ENCODE peak calls at places on chromosomes 1 and 21, in four cellular contexts. S is brain microvascular endothelial cell; Z is CD8-positive, alpha-beta T cell; C is LNCaP clone FGC. P is an unnamed sample.

GRCh38 chr21:42623684-42624083 is 29.7 kb upstream of the PDE9A start:
- DNase-seq in C (no peak), S (no peak), Z (no peak), P (no peak)

GRCh38 chr1:54949971-54950360 is 30.5 kb upstream of the TMEM61 start:
- DNase-seq in Z (no peak), S (no peak), C (no peak), P (no peak)

GRCh38 chr1:63914706-63915105 is 140.9 kb downstream of the ROR1 start:
- DNase-seq in Z (no peak), C (no peak), S (no peak), P (no peak)

GRCh38 chr1:84370831-84371394 is 27.4 kb upstream of the DNASE2B start:
- DNase-seq in C (no peak), S (peak; percentile 84), Z (no peak), P (peak; percentile 75)

GRCh38 chr21:38787461-38788274 is 18.1 kb upstream of the ETS2 start:
- DNase-seq in Z (no peak), C (peak; percentile 80), S (peak; percentile 51), P (peak; percentile 60)

GRCh38 chr1:117826551-117827078 is 102.8 kb downstream of the GDAP2 start:
- DNase-seq in S (peak; percentile 84), Z (no peak), C (no peak), P (peak; percentile 76)

GRCh38 chr1:230108580-230108979 is 41.5 kb downstream of the GALNT2 start:
- DNase-seq in C (no peak), S (no peak), Z (no peak), P (no peak)

GRCh38 chr1:20361805-20362381 is 71.2 kb downstream of the VWA5B1 start:
- DNase-seq in S (peak; percentile 37), C (peak; percentile 7), Z (no peak), P (no peak)

GRCh38 chr21:44969965-44970755 is 30.3 kb downstream of the SLX9 start:
- DNase-seq in C (no peak), Z (peak; percentile 58), S (peak; percentile 67), P (no peak)

GRCh38 chr21:39763282-39763970 is 18.4 kb downstream of the IGSF5 start:
- DNase-seq in C (no peak), S (no peak), Z (no peak), P (no peak)

GRCh38 chr1:203189951-203190352 is 3.4 kb upstream of the CHI3L1 start:
- DNase-seq in C (no peak), S (no peak), Z (no peak), P (no peak)

GRCh38 chr1:54464031-54464476 is 57.9 kb upstream of the SSBP3 start:
- DNase-seq in Z (no peak), S (no peak), C (no peak), P (no peak)

GRCh38 chr1:7335224-7335879 is 435.7 kb upstream of the VAMP3 start:
- DNase-seq in S (no peak), Z (no peak), C (no peak), P (no peak)

GRCh38 chr1:233079586-233079985 is 129.2 kb downstream of the NTPCR start:
- DNase-seq in C (no peak), S (no peak), Z (no peak), P (no peak)

GRCh38 chr1:110606784-110607662 is 865 bp upstream of the KCNA2 start:
- DNase-seq in Z (peak; percentile 56), C (no peak), S (no peak), P (no peak)

GRCh38 chr1:5722635-5723157 is 269.5 kb downstream of the NPHP4 start:
- DNase-seq in C (no peak), Z (no peak), S (no peak), P (no peak)

GRCh38 chr21:26966978-26967913 is at the start of gene ADAMTS5:
- DNase-seq in S (peak; percentile 58), C (no peak), Z (no peak), P (peak; percentile 43)

GRCh38 chr1:198761859-198762616 is 123.2 kb downstream of the PTPRC start:
- DNase-seq in Z (no peak), C (no peak), S (no peak), P (no peak)

GRCh38 chr1:198763298-198763714 is 124.5 kb downstream of the PTPRC start:
- DNase-seq in C (no peak), S (no peak), Z (no peak), P (no peak)

DNA sequence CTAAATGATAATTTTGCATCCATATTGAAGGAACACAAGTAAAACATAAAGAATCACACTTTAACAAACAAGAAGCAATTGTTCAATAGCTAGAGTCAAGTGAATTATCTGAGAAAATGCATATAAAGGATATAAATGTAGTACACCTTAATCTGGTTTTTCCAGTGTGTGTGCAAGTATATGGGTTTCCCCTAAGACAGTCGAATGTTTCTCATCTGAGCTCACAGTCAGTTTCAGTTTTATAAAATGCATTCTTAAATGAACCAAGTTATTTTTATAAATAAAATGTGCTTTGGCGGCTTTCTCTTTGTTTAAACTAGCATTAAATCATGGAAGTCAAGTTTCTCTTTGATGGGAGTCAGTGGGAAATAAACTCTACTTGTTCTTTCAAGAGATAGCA is 125.9 kb downstream of the PTPRC start:
- DNase-seq in Z (no peak), S (no peak), C (no peak), P (no peak)
- H3K4me3 ChIP-seq in Z (no peak overlapping the region), S (no peak overlapping the region), C (no peak overlapping the region), P (no peak overlapping the region)

GRCh38 chr1:91751281-91751680 is 134.7 kb downstream of the TGFBR3 start:
- DNase-seq in Z (no peak), C (peak; percentile 60), S (no peak), P (peak; percentile 51)

GRCh38 chr1:91752324-91752723 is 133.6 kb downstream of the TGFBR3 start:
- DNase-seq in Z (no peak), S (no peak), C (no peak), P (no peak)

GRCh38 chr1:91749690-91750335 is 136.1 kb downstream of the TGFBR3 start:
- DNase-seq in C (no peak), Z (no peak), S (no peak), P (no peak)

GRCh38 chr1:91747666-91748065 is 138.3 kb downstream of the TGFBR3 start:
- DNase-seq in C (no peak), S (no peak), Z (no peak), P (no peak)

GRCh38 chr1:91750398-91750996 is 135.5 kb downstream of the TGFBR3 start:
- DNase-seq in S (no peak), C (no peak), Z (no peak), P (no peak)
- H3K4me3 ChIP-seq in S (no peak overlapping the region), C (no peak overlapping the region), Z (no peak overlapping the region), P (no peak overlapping the region)

GRCh38 chr1:154697710-154698109 is 89.7 kb upstream of the ADAR start:
- DNase-seq in S (no peak), C (no peak), Z (no peak), P (no peak)
- H3K4me3 ChIP-seq in S (no peak overlapping the region), C (no peak overlapping the region), Z (no peak overlapping the region), P (no peak overlapping the region)

GRCh38 chr1:91736999-91737615 is 148.8 kb downstream of the TGFBR3 start:
- DNase-seq in Z (no peak), S (peak; percentile 56), C (no peak), P (no peak)
- H3K4me3 ChIP-seq in Z (no peak overlapping the region), S (no peak overlapping the region), C (no peak overlapping the region), P (no peak overlapping the region)

GRCh38 chr1:18325151-18325550 is 155.6 kb upstream of the KLHDC7A start:
- DNase-seq in C (no peak), Z (no peak), S (no peak), P (no peak)

GRCh38 chr1:18324246-18324645 is 156.5 kb upstream of the KLHDC7A start:
- DNase-seq in S (no peak), C (no peak), Z (no peak), P (no peak)

GRCh38 chr1:18326171-18326950 is 154.4 kb upstream of the KLHDC7A start:
- DNase-seq in C (peak; percentile 3), S (no peak), Z (no peak), P (no peak)

GRCh38 chr1:18322353-18323032 is 158.2 kb upstream of the KLHDC7A start:
- DNase-seq in S (no peak), Z (no peak), C (no peak), P (no peak)

GRCh38 chr1:18323259-18323658 is 157.5 kb upstream of the KLHDC7A start:
- DNase-seq in C (no peak), S (no peak), Z (no peak), P (no peak)
- H3K4me3 ChIP-seq in C (no peak overlapping the region), S (no peak overlapping the region), Z (no peak overlapping the region), P (no peak overlapping the region)

GRCh38 chr1:2049225-2049516 is 1.0 kb upstream of the PRKCZ start:
- DNase-seq in C (no peak), S (no peak), Z (no peak), P (no peak)
- H3K4me3 ChIP-seq in C (peak overlapping the region; percentile 80), S (no peak overlapping the region), Z (no peak overlapping the region), P (no peak overlapping the region)

GRCh38 chr1:108881369-108881768 is 4.6 kb downstream of the GPSM2 start:
- DNase-seq in C (no peak), S (no peak), Z (no peak), P (no peak)

GRCh38 chr1:108877858-108878257 is 1.1 kb downstream of the GPSM2 start:
- DNase-seq in C (no peak), S (no peak), Z (no peak), P (no peak)

GRCh38 chr1:108880850-108881249 is 4.1 kb downstream of the GPSM2 start:
- DNase-seq in Z (no peak), S (no peak), C (no peak), P (no peak)

GRCh38 chr1:108877324-108877812 is 583 bp downstream of the GPSM2 start:
- DNase-seq in S (peak; percentile 21), Z (no peak), C (no peak), P (no peak)

GRCh38 chr1:108878678-108879077 is 1.9 kb downstream of the GPSM2 start:
- DNase-seq in Z (no peak), C (no peak), S (no peak), P (no peak)
- H3K4me3 ChIP-seq in Z (no peak overlapping the region), C (no peak overlapping the region), S (no peak overlapping the region), P (peak overlapping the region; percentile 28)

P was measured in skeletal muscle cell.